ENCODE peak calls at places on chromosomes 6 and 20, in five cellular contexts. One of them, this sample, is unnamed.

GRCh38 chr6:13624871-13625288 is 9.7 kb downstream of the NOL7 start:
- DNase-seq in neural progenitor cell: peak; percentile 67
- DNase-seq in fibroblast of lung: peak; percentile 34
- DNase-seq in Karpas-422: peak; percentile 85
- DNase-seq in IMR-90: peak; percentile 44
- DNase-seq in this sample: peak; percentile 53

GRCh38 chr20:35191419-35191818 is 19.5 kb downstream of the PROCR start:
- DNase-seq in IMR-90: no peak
- DNase-seq in neural progenitor cell: no peak
- DNase-seq in fibroblast of lung: no peak
- DNase-seq in Karpas-422: no peak
- DNase-seq in this sample: no peak

GRCh38 chr20:58714340-58714922 is 21.8 kb downstream of the NPEPL1 start:
- DNase-seq in Karpas-422: no peak
- DNase-seq in fibroblast of lung: no peak
- DNase-seq in IMR-90: no peak
- DNase-seq in neural progenitor cell: no peak
- DNase-seq in this sample: peak; percentile 2

GRCh38 chr6:99736302-99736701 is 129.7 kb downstream of the PRDM13 start:
- DNase-seq in neural progenitor cell: no peak
- DNase-seq in fibroblast of lung: no peak
- DNase-seq in IMR-90: no peak
- DNase-seq in Karpas-422: peak; percentile 50
- DNase-seq in this sample: no peak

GRCh38 chr6:153956807-153957206 is 82.2 kb upstream of the OPRM1 start:
- DNase-seq in neural progenitor cell: no peak
- DNase-seq in IMR-90: no peak
- DNase-seq in Karpas-422: no peak
- DNase-seq in fibroblast of lung: peak; percentile 3
- DNase-seq in this sample: no peak

GRCh38 chr6:163122365-163122764 is 292.2 kb upstream of the QKI start:
- DNase-seq in Karpas-422: no peak
- DNase-seq in neural progenitor cell: no peak
- DNase-seq in IMR-90: no peak
- DNase-seq in fibroblast of lung: no peak
- DNase-seq in this sample: no peak

GRCh38 chr20:58131581-58132142 is 96.8 kb downstream of the ANKRD60 start:
- DNase-seq in fibroblast of lung: peak; percentile 89
- DNase-seq in IMR-90: peak; percentile 1
- DNase-seq in Karpas-422: no peak
- DNase-seq in neural progenitor cell: no peak
- DNase-seq in this sample: no peak

GRCh38 chr6:163663575-163663974 is 249.1 kb downstream of the QKI start:
- DNase-seq in fibroblast of lung: no peak
- DNase-seq in Karpas-422: no peak
- DNase-seq in neural progenitor cell: no peak
- DNase-seq in IMR-90: no peak
- DNase-seq in this sample: no peak

GRCh38 chr6:45923831-45924391 is 91.7 kb downstream of the CLIC5 start:
- DNase-seq in IMR-90: peak; percentile 63
- DNase-seq in neural progenitor cell: no peak
- DNase-seq in Karpas-422: no peak
- DNase-seq in fibroblast of lung: peak; percentile 68
- DNase-seq in this sample: peak; percentile 56

DNA sequence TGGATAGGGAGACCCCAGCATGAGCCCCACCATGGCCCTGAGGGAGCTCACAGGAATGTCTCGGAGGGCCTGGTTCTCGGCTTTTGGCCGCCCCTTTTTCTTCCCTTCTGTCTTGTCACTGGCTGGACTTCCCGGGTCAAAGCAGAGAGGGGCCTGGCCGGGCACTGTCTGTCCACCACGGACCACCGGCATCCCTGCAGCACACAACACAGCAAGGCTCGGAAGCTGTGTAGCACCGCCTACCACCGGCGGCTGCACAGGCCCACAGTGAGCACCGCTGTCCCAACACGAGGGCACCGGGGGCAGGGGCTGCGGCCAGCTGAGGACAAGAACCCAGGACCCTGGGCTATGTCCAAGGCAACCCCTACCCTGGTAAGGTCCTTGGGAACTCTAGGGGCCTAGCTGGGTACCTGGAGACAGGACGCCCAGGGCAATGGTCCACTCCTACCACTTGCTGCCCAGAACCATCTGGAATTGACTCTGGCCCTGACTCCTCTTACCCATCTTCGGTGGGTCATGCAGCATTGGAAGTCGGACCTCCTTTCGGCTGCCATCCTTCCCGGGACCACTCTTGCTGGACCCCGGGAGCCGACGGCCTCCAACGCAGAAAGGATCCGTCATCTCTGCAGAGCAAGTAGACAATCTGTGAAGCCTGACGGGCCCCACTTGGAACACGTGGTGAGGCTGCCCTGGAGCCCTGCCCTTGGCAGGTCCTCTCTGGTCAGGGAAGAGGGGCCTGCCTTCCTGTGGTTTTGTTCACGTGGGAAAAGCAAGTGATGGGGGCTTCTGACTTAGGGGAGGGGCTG is 2.2 kb downstream of the ZNF512B start:
- DNase-seq in neural progenitor cell: no peak
- DNase-seq in IMR-90: no peak
- DNase-seq in fibroblast of lung: no peak
- DNase-seq in Karpas-422: no peak
- DNase-seq in this sample: no peak
- H3K4me2 ChIP-seq in neural progenitor cell: no peak overlapping the region
- H3K4me2 ChIP-seq in IMR-90: no peak overlapping the region
- H3K4me2 ChIP-seq in fibroblast of lung: no peak overlapping the region
- H3K4me2 ChIP-seq in Karpas-422: no peak overlapping the region
- H3K4me2 ChIP-seq in this sample: no peak overlapping the region

DNA sequence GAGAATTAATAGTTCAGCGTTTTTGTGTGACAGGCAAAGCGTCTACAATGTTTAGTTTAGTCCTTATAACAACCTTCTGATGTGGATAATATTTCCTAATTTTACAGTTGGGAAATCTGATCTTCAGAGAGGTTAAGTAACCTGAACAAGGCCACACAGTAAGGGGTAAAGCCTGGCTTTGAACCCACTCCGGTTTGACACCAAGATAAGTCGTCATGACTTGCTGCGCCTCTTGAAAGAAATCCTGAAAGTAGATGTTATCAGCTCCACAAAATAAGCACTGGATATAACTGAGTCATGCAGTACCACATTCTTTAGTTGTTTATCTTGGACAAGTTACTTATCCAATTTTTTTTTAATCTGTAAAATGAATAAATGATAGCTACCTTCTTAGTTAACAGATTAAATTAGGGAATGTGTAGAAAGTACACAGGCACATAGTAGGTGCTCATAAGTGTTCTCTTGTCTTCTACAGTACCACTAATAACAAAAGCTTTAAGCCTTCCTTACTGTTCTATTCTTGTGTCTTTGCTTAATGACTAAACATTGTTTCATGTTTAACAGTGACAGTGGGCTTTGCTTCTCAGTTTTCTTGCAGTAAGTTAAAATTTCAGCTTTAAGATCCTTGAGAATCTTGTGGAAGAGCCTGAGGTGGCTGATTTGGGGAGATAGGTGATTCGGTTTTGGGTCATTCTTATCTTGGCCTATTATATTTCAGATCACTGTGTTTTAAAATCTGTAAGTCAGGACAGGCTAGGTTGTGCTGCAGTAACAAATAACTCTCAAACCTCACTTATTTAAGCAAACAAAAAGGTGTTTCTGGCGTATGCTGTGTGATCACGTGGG is 2.1 kb downstream of the HIVEP1 start:
- DNase-seq in Karpas-422: no peak
- DNase-seq in neural progenitor cell: no peak
- DNase-seq in fibroblast of lung: peak; percentile 94
- DNase-seq in IMR-90: peak; percentile 90
- DNase-seq in this sample: no peak
- H3K4me2 ChIP-seq in Karpas-422: peak overlapping the region; percentile 94
- H3K4me2 ChIP-seq in neural progenitor cell: peak overlapping the region; percentile 88
- H3K4me2 ChIP-seq in fibroblast of lung: peak overlapping the region; percentile 36
- H3K4me2 ChIP-seq in IMR-90: peak overlapping the region; percentile 89
- H3K4me2 ChIP-seq in this sample: peak overlapping the region; percentile 77

DNA sequence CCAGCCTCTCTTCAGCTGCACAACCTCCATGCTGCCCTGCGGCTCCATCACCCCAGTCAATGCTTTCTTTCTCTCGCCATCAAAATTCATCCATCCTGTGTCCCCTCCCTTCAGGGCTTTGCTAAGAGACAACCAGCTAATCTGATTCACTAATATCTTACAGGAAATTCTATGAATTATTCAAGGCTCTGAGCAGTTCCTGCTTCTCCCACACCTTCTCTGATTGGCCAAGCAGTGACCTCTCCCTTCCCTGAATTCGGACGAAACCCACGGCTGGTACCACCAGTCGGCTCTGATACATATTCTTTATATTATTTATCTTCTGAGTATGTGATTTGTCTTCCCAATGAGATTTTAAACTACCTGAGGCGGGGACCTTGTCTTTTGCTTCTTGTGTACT is 13.9 kb downstream of the ITPR3 start:
- DNase-seq in neural progenitor cell: no peak
- DNase-seq in fibroblast of lung: no peak
- DNase-seq in Karpas-422: no peak
- DNase-seq in IMR-90: no peak
- DNase-seq in this sample: no peak
- H3K4me2 ChIP-seq in neural progenitor cell: no peak overlapping the region
- H3K4me2 ChIP-seq in fibroblast of lung: no peak overlapping the region
- H3K4me2 ChIP-seq in Karpas-422: no peak overlapping the region
- H3K4me2 ChIP-seq in IMR-90: no peak overlapping the region
- H3K4me2 ChIP-seq in this sample: peak overlapping the region; percentile 94

DNA sequence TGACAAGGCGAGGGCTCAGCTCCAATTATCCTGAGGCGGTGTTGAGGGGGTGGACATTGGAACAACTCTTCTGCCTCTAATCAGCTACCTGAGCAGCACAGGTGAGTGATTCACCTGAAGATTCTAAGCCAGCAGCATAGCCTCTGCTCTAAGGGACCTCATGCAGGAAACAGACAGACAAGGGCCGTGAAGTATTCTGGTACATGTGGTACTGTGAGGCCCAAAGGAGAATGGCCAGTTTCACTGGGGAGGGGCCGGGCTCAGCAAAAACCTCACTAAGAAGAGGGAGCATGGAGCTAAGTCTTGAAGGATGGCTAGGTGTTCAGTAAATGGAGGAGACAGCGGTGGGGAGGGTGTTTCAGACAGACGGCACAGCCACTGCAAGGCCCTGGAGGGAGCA is 58.5 kb upstream of the CCDC167 start:
- DNase-seq in neural progenitor cell: no peak
- DNase-seq in fibroblast of lung: no peak
- DNase-seq in Karpas-422: no peak
- DNase-seq in IMR-90: no peak
- DNase-seq in this sample: no peak
- H3K4me2 ChIP-seq in neural progenitor cell: peak overlapping the region; percentile 19
- H3K4me2 ChIP-seq in fibroblast of lung: no peak overlapping the region
- H3K4me2 ChIP-seq in Karpas-422: no peak overlapping the region
- H3K4me2 ChIP-seq in IMR-90: no peak overlapping the region
- H3K4me2 ChIP-seq in this sample: no peak overlapping the region

GRCh38 chr20:24987873-24988835 is 4.4 kb downstream of the APMAP start:
- DNase-seq in fibroblast of lung: no peak
- DNase-seq in Karpas-422: no peak
- DNase-seq in neural progenitor cell: no peak
- DNase-seq in IMR-90: no peak
- DNase-seq in this sample: no peak
- H3K4me2 ChIP-seq in fibroblast of lung: no peak overlapping the region
- H3K4me2 ChIP-seq in Karpas-422: no peak overlapping the region
- H3K4me2 ChIP-seq in neural progenitor cell: no peak overlapping the region
- H3K4me2 ChIP-seq in IMR-90: no peak overlapping the region
- H3K4me2 ChIP-seq in this sample: no peak overlapping the region

DNA sequence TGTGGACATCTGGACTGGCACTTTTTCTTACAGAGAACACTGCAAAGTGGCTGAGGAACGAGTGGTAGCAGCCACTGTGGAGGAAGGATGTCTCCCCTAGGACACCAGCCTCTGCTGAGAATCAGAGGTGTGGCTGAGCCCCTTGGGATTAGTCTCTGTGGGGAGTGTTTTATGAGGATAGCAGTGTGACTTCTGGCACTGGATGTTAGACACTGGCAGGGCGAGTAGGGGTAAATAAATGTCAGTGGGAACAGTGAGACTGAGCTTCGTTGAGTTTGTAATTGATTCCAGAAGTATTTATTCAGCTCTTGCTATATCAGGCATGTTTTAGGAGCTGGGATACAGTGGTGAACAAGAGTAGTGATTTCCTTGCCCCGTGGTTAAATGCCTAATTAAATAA is 124.0 kb downstream of the JARID2 start:
- DNase-seq in fibroblast of lung: no peak
- DNase-seq in IMR-90: no peak
- DNase-seq in Karpas-422: no peak
- DNase-seq in neural progenitor cell: no peak
- DNase-seq in this sample: no peak
- H3K4me2 ChIP-seq in fibroblast of lung: no peak overlapping the region
- H3K4me2 ChIP-seq in IMR-90: no peak overlapping the region
- H3K4me2 ChIP-seq in Karpas-422: no peak overlapping the region
- H3K4me2 ChIP-seq in neural progenitor cell: peak overlapping the region; percentile 6
- H3K4me2 ChIP-seq in this sample: no peak overlapping the region

GRCh38 chr6:31897612-31898199 is at the start of gene EHMT2:
- DNase-seq in IMR-90: peak; percentile 68
- DNase-seq in Karpas-422: peak; percentile 95
- DNase-seq in neural progenitor cell: peak; percentile 96
- DNase-seq in fibroblast of lung: peak; percentile 69
- DNase-seq in this sample: peak; percentile 95

GRCh38 chr6:31896856-31897611 is 464 bp downstream of the EHMT2 start:
- DNase-seq in neural progenitor cell: peak; percentile 75
- DNase-seq in IMR-90: no peak
- DNase-seq in Karpas-422: peak; percentile 56
- DNase-seq in fibroblast of lung: no peak
- DNase-seq in this sample: peak; percentile 40

GRCh38 chr6:31899215-31899614 is 1.7 kb upstream of the EHMT2 start:
- DNase-seq in fibroblast of lung: no peak
- DNase-seq in Karpas-422: no peak
- DNase-seq in neural progenitor cell: no peak
- DNase-seq in IMR-90: no peak
- DNase-seq in this sample: no peak

GRCh38 chr6:31899882-31900722 is 1.8 kb downstream of the ZBTB12 start:
- DNase-seq in fibroblast of lung: no peak
- DNase-seq in neural progenitor cell: no peak
- DNase-seq in IMR-90: no peak
- DNase-seq in Karpas-422: no peak
- DNase-seq in this sample: no peak

DNA sequence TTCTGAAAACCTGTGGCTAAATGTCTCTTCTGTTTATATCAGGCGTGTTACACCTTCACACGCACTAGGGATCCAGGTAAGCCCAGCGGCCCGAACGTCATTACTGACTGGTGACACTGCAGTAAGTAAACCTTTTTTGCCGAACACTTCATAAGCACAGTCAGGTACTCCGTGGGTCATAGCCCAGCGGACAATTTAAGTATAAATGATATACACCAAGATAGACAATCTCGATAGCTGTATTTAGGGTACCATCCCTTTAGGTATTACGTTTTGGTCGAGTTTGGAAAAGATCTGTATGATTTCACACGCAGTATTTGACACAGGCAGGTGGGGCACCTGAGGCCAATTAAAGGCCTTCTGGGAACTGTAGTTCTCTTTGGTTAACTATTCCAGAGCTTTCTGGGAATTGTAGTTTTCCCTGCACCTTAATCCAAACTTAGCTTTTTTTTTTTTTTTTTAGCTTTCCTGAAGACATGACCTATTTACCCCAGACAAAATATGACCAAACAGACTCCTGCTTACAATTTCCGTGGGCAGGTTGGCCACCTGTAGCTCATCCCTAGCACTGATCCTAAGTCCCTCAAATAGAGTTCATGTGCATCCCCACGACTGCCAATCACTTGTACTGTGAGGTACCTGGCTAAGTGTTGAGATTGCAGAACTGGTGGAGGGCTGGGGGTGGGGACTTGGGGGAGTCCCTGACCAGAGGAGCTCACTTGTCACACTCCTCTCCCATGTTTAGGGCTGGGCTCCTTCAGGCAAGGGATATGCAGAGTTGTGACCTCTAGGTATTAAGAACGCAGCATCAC is 908 bp upstream of the EHMT2 start:
- DNase-seq in IMR-90: peak; percentile 35
- DNase-seq in neural progenitor cell: peak; percentile 78
- DNase-seq in fibroblast of lung: peak; percentile 47
- DNase-seq in Karpas-422: peak; percentile 79
- DNase-seq in this sample: peak; percentile 69
- H3K4me2 ChIP-seq in IMR-90: peak overlapping the region; percentile 94
- H3K4me2 ChIP-seq in neural progenitor cell: peak overlapping the region; percentile 97
- H3K4me2 ChIP-seq in fibroblast of lung: peak overlapping the region; percentile 97
- H3K4me2 ChIP-seq in Karpas-422: peak overlapping the region; percentile 89
- H3K4me2 ChIP-seq in this sample: peak overlapping the region; percentile 89

This sample was measured in hepatocyte.